ENCODE peak calls at places on chromosomes 11 and 22, in seven cellular contexts. U is foreskin fibroblast; E is fibroblast of pulmonary artery; R is CD8-positive, alpha-beta T cell; Z is kidney; B is spleen; G is BJ. A is an unnamed sample.

GRCh38 chr11:86523738-86524602 is 148.4 kb downstream of the ME3 start:
- DNase-seq in U (peak; percentile 90), E (peak; percentile 93), R (no peak), Z (no peak), B (no peak), G (peak; percentile 85), A (no peak)

GRCh38 chr11:36409152-36409713 is 100.8 kb downstream of the TRAF6 start:
- DNase-seq in U (no peak), E (peak; percentile 84), R (no peak), Z (no peak), B (no peak), G (no peak), A (peak; percentile 83)

GRCh38 chr11:18527512-18527911 is 770 bp upstream of the TSG101 start:
- DNase-seq in U (peak; percentile 60), E (peak; percentile 26), R (no peak), Z (no peak), B (no peak), G (peak; percentile 62), A (no peak)

GRCh38 chr11:109040303-109040702 is 375.4 kb downstream of the DDX10 start:
- DNase-seq in U (no peak), E (no peak), R (no peak), Z (no peak), B (no peak), G (no peak), A (no peak)

GRCh38 chr11:72789493-72790131 is 4.2 kb downstream of the STARD10 start:
- DNase-seq in U (peak; percentile 69), E (peak; percentile 40), R (no peak), Z (no peak), B (no peak), G (no peak), A (no peak)

GRCh38 chr11:8087185-8087584 is 6.2 kb downstream of the TUB start:
- DNase-seq in U (no peak), E (no peak), R (no peak), Z (no peak), B (peak; percentile 54), G (no peak), A (no peak)

GRCh38 chr11:35791088-35791958 is 128.7 kb downstream of the TRIM44 start:
- DNase-seq in U (peak; percentile 48), E (no peak), R (no peak), Z (no peak), B (no peak), G (no peak), A (no peak)

GRCh38 chr11:119509969-119510401 is 87.0 kb upstream of the THY1 start:
- DNase-seq in U (peak; percentile 89), E (peak; percentile 83), R (no peak), Z (no peak), B (no peak), G (peak; percentile 46), A (no peak)

GRCh38 chr11:65700377-65700776 is 11.7 kb upstream of the KAT5 start:
- DNase-seq in U (no peak), E (no peak), R (no peak), Z (no peak), B (no peak), G (no peak), A (no peak)

GRCh38 chr22:37193629-37194191 is 5.7 kb upstream of the C1QTNF6 start:
- DNase-seq in U (peak; percentile 50), E (peak; percentile 67), R (peak; percentile 30), Z (peak; percentile 6), B (no peak), G (no peak), A (no peak)

GRCh38 chr11:46112961-46113617 is 8.2 kb downstream of the PHF21A start:
- DNase-seq in U (peak; percentile 60), E (peak; percentile 72), R (peak; percentile 20), Z (no peak), B (no peak), G (no peak), A (peak; percentile 62)

GRCh38 chr11:134261626-134262488 is 8.5 kb downstream of the ACAD8 start:
- DNase-seq in U (peak; percentile 56), E (peak; percentile 26), R (peak; percentile 38), Z (no peak), B (no peak), G (no peak), A (peak; percentile 76)

GRCh38 chr22:40348025-40348658 is 1.8 kb downstream of the ADSL start:
- DNase-seq in U (peak; percentile 81), E (peak; percentile 75), R (peak; percentile 70), Z (no peak), B (peak; percentile 84), G (no peak), A (peak; percentile 66)

GRCh38 chr11:7418061-7418460 is 67.2 kb upstream of the OLFML1 start:
- DNase-seq in U (no peak), E (no peak), R (no peak), Z (no peak), B (no peak), G (no peak), A (no peak)

GRCh38 chr22:22422629-22423112 is 85.9 kb downstream of the ZNF280B start:
- DNase-seq in U (peak; percentile 76), E (peak; percentile 64), R (peak; percentile 57), Z (no peak), B (peak; percentile 93), G (no peak), A (peak; percentile 80)

GRCh38 chr11:46776878-46777277 is 57.9 kb downstream of the F2 start:
- DNase-seq in U (no peak), E (no peak), R (no peak), Z (no peak), B (no peak), G (no peak), A (no peak)

GRCh38 chr22:40544758-40545157 is 91.8 kb downstream of the MRTFA start:
- DNase-seq in U (no peak), E (no peak), R (no peak), Z (no peak), B (no peak), G (no peak), A (no peak)

GRCh38 chr11:46100670-46101069 is 20.6 kb downstream of the PHF21A start:
- DNase-seq in U (no peak), E (no peak), R (no peak), Z (no peak), B (no peak), G (no peak), A (peak; percentile 34)

GRCh38 chr11:121391914-121392313 is 60.2 kb upstream of the SORL1 start:
- DNase-seq in U (no peak), E (no peak), R (no peak), Z (peak; percentile 53), B (no peak), G (no peak), A (no peak)

GRCh38 chr22:22558972-22559603 is at the start of gene PRAME:
- DNase-seq in U (peak; percentile 7), E (peak; percentile 39), R (peak; percentile 64), Z (no peak), B (peak; percentile 88), G (no peak), A (peak; percentile 96)

GRCh38 chr11:44626645-44627044 is 61.2 kb downstream of the CD82 start:
- DNase-seq in U (no peak), E (no peak), R (no peak), Z (no peak), B (no peak), G (no peak), A (no peak)

DNA sequence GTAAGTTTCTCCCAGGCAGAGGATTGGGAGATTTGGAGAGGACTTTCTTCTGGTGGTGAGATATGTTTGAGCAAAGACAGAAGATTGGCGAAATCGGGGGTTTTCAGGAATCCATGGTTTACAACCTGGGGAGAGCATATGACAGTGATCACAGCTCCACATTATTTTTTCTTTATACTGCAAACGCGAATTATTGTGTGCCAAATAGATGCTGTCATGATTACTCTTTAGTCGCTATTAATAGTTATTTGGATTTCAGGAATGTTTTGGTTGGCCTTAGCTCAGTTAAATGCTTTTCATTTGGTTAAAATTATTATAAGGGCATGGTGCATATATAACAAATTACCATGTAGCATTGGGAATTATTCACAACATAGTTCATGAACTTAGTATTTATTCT is 15.2 kb downstream of the ATXN10 start:
- DNase-seq in U (peak; percentile 52), E (no peak), R (no peak), Z (no peak), B (no peak), G (no peak), A (no peak)
- H3K4me3 ChIP-seq in U (no peak overlapping the region), E (no peak overlapping the region), R (no peak overlapping the region), Z (no peak overlapping the region), B (no peak overlapping the region), G (no peak overlapping the region), A (no peak overlapping the region)

GRCh38 chr11:131592152-131592551 is 221.7 kb downstream of the NTM start:
- DNase-seq in U (no peak), E (no peak), R (no peak), Z (no peak), B (no peak), G (no peak), A (no peak)

GRCh38 chr11:131591051-131591461 is 220.6 kb downstream of the NTM start:
- DNase-seq in U (no peak), E (no peak), R (no peak), Z (no peak), B (no peak), G (no peak), A (no peak)

GRCh38 chr11:131592734-131593133 is 222.3 kb downstream of the NTM start:
- DNase-seq in U (no peak), E (no peak), R (no peak), Z (no peak), B (no peak), G (no peak), A (no peak)

GRCh38 chr11:131595812-131596211 is 225.4 kb downstream of the NTM start:
- DNase-seq in U (no peak), E (no peak), R (no peak), Z (no peak), B (no peak), G (no peak), A (no peak)

GRCh38 chr11:131593301-131593700 is 222.9 kb downstream of the NTM start:
- DNase-seq in U (no peak), E (no peak), R (no peak), Z (no peak), B (no peak), G (no peak), A (no peak)
- H3K4me3 ChIP-seq in U (no peak overlapping the region), E (no peak overlapping the region), R (no peak overlapping the region), Z (no peak overlapping the region), B (no peak overlapping the region), G (no peak overlapping the region), A (no peak overlapping the region)

GRCh38 chr11:111913997-111914396 is 1.5 kb downstream of the HSPB2 start:
- DNase-seq in U (peak; percentile 84), E (peak; percentile 88), R (no peak), Z (peak; percentile 84), B (no peak), G (peak; percentile 53), A (no peak)
- H3K4me3 ChIP-seq in U (peak overlapping the region; percentile 43), E (no peak overlapping the region), R (no peak overlapping the region), Z (peak overlapping the region; percentile 59), B (no peak overlapping the region), G (peak overlapping the region; percentile 46), A (no peak overlapping the region)

GRCh38 chr22:49999901-50000586 is 12.5 kb downstream of the IL17REL start:
- DNase-seq in U (no peak), E (no peak), R (no peak), Z (peak; percentile 64), B (no peak), G (no peak), A (no peak)

GRCh38 chr22:49997932-49998717 is 14.4 kb downstream of the IL17REL start:
- DNase-seq in U (no peak), E (no peak), R (no peak), Z (peak; percentile 70), B (no peak), G (no peak), A (no peak)

GRCh38 chr22:49997221-49997599 is 15.4 kb downstream of the IL17REL start:
- DNase-seq in U (no peak), E (no peak), R (no peak), Z (peak; percentile 81), B (no peak), G (no peak), A (no peak)

GRCh38 chr22:49999063-49999900 is 13.3 kb downstream of the IL17REL start:
- DNase-seq in U (peak; percentile 30), E (no peak), R (peak; percentile 38), Z (peak; percentile 59), B (peak; percentile 76), G (no peak), A (no peak)

GRCh38 chr22:49998718-49999062 is 13.9 kb downstream of the IL17REL start:
- DNase-seq in U (no peak), E (no peak), R (no peak), Z (no peak), B (no peak), G (no peak), A (no peak)
- H3K4me3 ChIP-seq in U (no peak overlapping the region), E (no peak overlapping the region), R (no peak overlapping the region), Z (no peak overlapping the region), B (no peak overlapping the region), G (no peak overlapping the region), A (no peak overlapping the region)

A was measured in Jurkat, Clone E6-1.